ENCODE peak calls at places on chromosomes 13 and 19, in ten cellular contexts. W is ovary, U is tibial artery, I is heart right ventricle, F is AG10803, D is gastrocnemius medialis, X is choroid plexus epithelial cell, R is dorsolateral prefrontal cortex, H is lower lobe of right lung, O is psoas muscle. Q is an unnamed sample.

GRCh38 chr13:67557642-67558241 is 327.6 kb upstream of the PCDH9 start:
- DNase-seq in H (no peak), W (no peak), F (no peak), I (no peak), R (no peak), X (peak; percentile 11), O (no peak), U (no peak), D (no peak), Q (no peak)

GRCh38 chr19:46946611-46947238 is 72.9 kb upstream of the NPAS1 start:
- DNase-seq in O (no peak), W (no peak), I (no peak), H (no peak), F (no peak), D (no peak), X (peak; percentile 44), U (no peak), R (no peak), Q (no peak)

GRCh38 chr13:76971215-76971614 is 20.7 kb upstream of the CLN5 start:
- DNase-seq in W (no peak), D (no peak), I (no peak), O (no peak), R (no peak), X (no peak), U (no peak), F (no peak), H (no peak), Q (no peak)

GRCh38 chr13:31930901-31931522 is 100.6 kb upstream of the FRY start:
- DNase-seq in I (no peak), O (no peak), U (no peak), X (peak; percentile 21), F (no peak), H (no peak), W (no peak), D (no peak), R (no peak), Q (peak; percentile 72)

GRCh38 chr19:33292595-33293254 is 9.6 kb downstream of the CEBPA start:
- DNase-seq in D (peak; percentile 34), F (peak; percentile 66), H (peak; percentile 76), X (no peak), O (no peak), R (no peak), W (no peak), I (no peak), U (no peak), Q (peak; percentile 77)

GRCh38 chr19:13366529-13367143 is 139.6 kb downstream of the CACNA1A start:
- DNase-seq in W (no peak), X (peak; percentile 24), D (no peak), F (peak; percentile 25), R (no peak), H (no peak), U (no peak), I (no peak), O (no peak), Q (peak; percentile 18)

GRCh38 chr13:108573455-108573854 is 56.0 kb upstream of the MYO16 start:
- DNase-seq in F (no peak), O (no peak), H (no peak), W (no peak), X (no peak), U (no peak), R (no peak), I (no peak), D (no peak), Q (no peak)

GRCh38 chr13:51564252-51564651 is 20.0 kb upstream of the WDFY2 start:
- DNase-seq in D (no peak), F (no peak), W (no peak), R (no peak), U (no peak), O (no peak), X (no peak), H (no peak), I (no peak), Q (no peak)

GRCh38 chr19:15107056-15108010 is at the start of gene SYDE1:
- DNase-seq in R (no peak), U (peak; percentile 80), X (peak; percentile 57), H (no peak), O (peak; percentile 61), I (peak; percentile 68), D (no peak), F (peak; percentile 80), W (peak; percentile 77), Q (no peak)

GRCh38 chr13:75685239-75685697 is 49.1 kb downstream of the LMO7 start:
- DNase-seq in O (no peak), U (no peak), X (peak; percentile 88), R (no peak), F (peak; percentile 89), H (no peak), W (no peak), D (no peak), I (no peak), Q (peak; percentile 93)

GRCh38 chr13:99265823-99266426 is 7.7 kb upstream of the GPR18 start:
- DNase-seq in D (no peak), U (no peak), O (no peak), H (no peak), I (no peak), F (peak; percentile 60), R (no peak), W (no peak), X (peak; percentile 81), Q (peak; percentile 63)

GRCh38 chr19:6717036-6717435 is 3.4 kb downstream of the C3 start:
- DNase-seq in F (no peak), U (no peak), I (no peak), H (no peak), D (no peak), R (no peak), O (no peak), X (no peak), W (no peak), Q (no peak)
- TF ChIP-seq CTCF in F (no peak), U (no peak), I (no peak), H (no peak), D (no peak), R (no peak), O (no peak), X (peak; percentile 20), W (no peak), Q (peak; percentile 11)

GRCh38 chr19:31211088-31211487 is 138.1 kb downstream of the TSHZ3 start:
- DNase-seq in U (no peak), H (no peak), D (no peak), X (no peak), I (no peak), R (no peak), O (no peak), W (no peak), F (no peak), Q (no peak)

GRCh38 chr19:31214997-31215396 is 134.2 kb downstream of the TSHZ3 start:
- DNase-seq in W (no peak), O (no peak), D (no peak), I (no peak), H (no peak), X (peak; percentile 13), U (no peak), F (no peak), R (no peak), Q (peak; percentile 81)

DNA sequence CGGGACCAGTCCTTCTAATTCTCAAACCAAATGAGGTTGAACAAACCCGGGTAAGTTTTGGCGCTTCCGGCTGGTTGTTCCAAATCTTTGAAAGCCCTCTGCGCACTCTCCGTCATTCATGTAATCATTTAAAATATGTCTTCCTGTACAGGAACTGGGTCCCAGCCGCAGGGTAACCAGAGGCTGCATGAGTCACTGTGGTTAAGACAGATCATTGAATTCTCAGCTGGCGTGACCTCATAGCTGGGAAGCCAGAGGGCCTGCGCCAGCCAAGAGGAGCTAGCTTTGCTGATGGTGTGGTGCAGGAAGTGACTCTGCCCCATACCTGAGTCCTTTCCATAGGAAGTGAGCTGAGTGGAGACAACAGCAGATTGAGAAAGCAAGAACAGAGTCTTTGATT is 135.2 kb downstream of the TSHZ3 start:
- DNase-seq in U (peak; percentile 67), X (peak; percentile 99), H (peak; percentile 61), D (peak; percentile 56), W (no peak), F (peak; percentile 100), O (peak; percentile 80), I (peak; percentile 41), R (no peak), Q (peak; percentile 99)
- H3K4me3 ChIP-seq in U (no peak overlapping the region), X (no peak overlapping the region), H (no peak overlapping the region), D (no peak overlapping the region), W (no peak overlapping the region), F (no peak overlapping the region), O (peak overlapping the region; percentile 10), I (no peak overlapping the region), R (no peak overlapping the region), Q (no peak overlapping the region)

GRCh38 chr13:93227280-93227905 is 786 bp downstream of the GPC6 start:
- DNase-seq in R (no peak), O (peak; percentile 34), D (no peak), F (peak; percentile 54), W (peak; percentile 38), U (peak; percentile 70), I (no peak), H (peak; percentile 35), X (peak; percentile 65), Q (no peak)

GRCh38 chr13:93230466-93230865 is 3.9 kb downstream of the GPC6 start:
- DNase-seq in O (no peak), D (no peak), F (peak; percentile 90), R (no peak), H (no peak), X (peak; percentile 92), I (no peak), W (no peak), U (no peak), Q (peak; percentile 67)

GRCh38 chr13:93226065-93226622 is 463 bp upstream of the GPC6 start:
- DNase-seq in R (no peak), D (no peak), I (no peak), W (no peak), H (no peak), U (no peak), X (no peak), F (no peak), O (no peak), Q (no peak)

GRCh38 chr13:93226623-93227279 is at the start of gene GPC6:
- DNase-seq in R (no peak), H (no peak), I (no peak), F (peak; percentile 94), X (peak; percentile 98), D (no peak), W (no peak), O (peak; percentile 32), U (peak; percentile 78), Q (peak; percentile 58)

GRCh38 chr13:93227906-93228801 is 1.5 kb downstream of the GPC6 start:
- DNase-seq in H (peak; percentile 42), R (peak; percentile 8), U (peak; percentile 86), D (no peak), O (peak; percentile 56), F (peak; percentile 89), X (peak; percentile 93), W (peak; percentile 59), I (peak; percentile 23), Q (peak; percentile 45)
- TF ChIP-seq CTCF in H (no peak), R (peak; percentile 17), U (peak; percentile 63), D (no peak), O (peak; percentile 15), F (peak; percentile 62), X (peak; percentile 68), W (peak; percentile 28), I (no peak), Q (peak; percentile 58)

GRCh38 chr13:39336207-39336606 is 266.8 kb downstream of the LHFPL6 start:
- DNase-seq in F (no peak), I (no peak), H (no peak), U (no peak), D (no peak), X (no peak), W (no peak), R (no peak), O (no peak), Q (no peak)
- H3K4me3 ChIP-seq in F (no peak overlapping the region), I (no peak overlapping the region), H (no peak overlapping the region), U (no peak overlapping the region), D (no peak overlapping the region), X (no peak overlapping the region), W (no peak overlapping the region), R (no peak overlapping the region), O (no peak overlapping the region), Q (no peak overlapping the region)

Q was measured in bronchial epithelial cell.